ENCODE peak calls at places on chromosomes 12 and 14, in four cellular contexts. One of them, this sample, is unnamed.
A peak's percentile ranks its signal among the peaks of the same experiment; 100 is the strongest.

GRCh38 chr14:56751471-56751870 is 58.8 kb downstream of the OTX2 start:
- DNase-seq in GM12878: no peak
- DNase-seq in CD8-positive, alpha-beta T cell: no peak
- DNase-seq in right atrium auricular region: no peak
- DNase-seq in this sample: no peak

GRCh38 chr14:49579841-49580240 is 6.3 kb downstream of the RPS29 start:
- DNase-seq in CD8-positive, alpha-beta T cell: no peak
- DNase-seq in right atrium auricular region: no peak
- DNase-seq in GM12878: no peak
- DNase-seq in this sample: no peak

GRCh38 chr14:64746298-64747250 is 42.4 kb downstream of the PLEKHG3 start:
- DNase-seq in CD8-positive, alpha-beta T cell: no peak
- DNase-seq in GM12878: no peak
- DNase-seq in right atrium auricular region: no peak
- DNase-seq in this sample: no peak

GRCh38 chr12:7645395-7646177 is 20.1 kb downstream of the APOBEC1 start:
- DNase-seq in CD8-positive, alpha-beta T cell: no peak
- DNase-seq in GM12878: no peak
- DNase-seq in right atrium auricular region: no peak
- DNase-seq in this sample: peak; percentile 41

GRCh38 chr12:81378601-81379000 is 300.7 kb downstream of the ACSS3 start:
- DNase-seq in right atrium auricular region: no peak
- DNase-seq in CD8-positive, alpha-beta T cell: no peak
- DNase-seq in GM12878: no peak
- DNase-seq in this sample: no peak

GRCh38 chr12:104381721-104382480 is 74.8 kb upstream of the CHST11 start:
- DNase-seq in CD8-positive, alpha-beta T cell: peak; percentile 60
- DNase-seq in GM12878: peak; percentile 44
- DNase-seq in right atrium auricular region: peak; percentile 88
- DNase-seq in this sample: peak; percentile 84

GRCh38 chr12:53995311-53996187 is 4.4 kb upstream of the HOXC9 start:
- DNase-seq in GM12878: no peak
- DNase-seq in right atrium auricular region: no peak
- DNase-seq in CD8-positive, alpha-beta T cell: no peak
- DNase-seq in this sample: peak; percentile 40

GRCh38 chr14:96751505-96751904 is 45.7 kb upstream of the VRK1 start:
- DNase-seq in GM12878: no peak
- DNase-seq in right atrium auricular region: no peak
- DNase-seq in CD8-positive, alpha-beta T cell: no peak
- DNase-seq in this sample: no peak

GRCh38 chr14:68292467-68293334 is 473.1 kb downstream of the RAD51B start:
- DNase-seq in CD8-positive, alpha-beta T cell: no peak
- DNase-seq in right atrium auricular region: no peak
- DNase-seq in GM12878: no peak
- DNase-seq in this sample: no peak

GRCh38 chr12:76299536-76300296 is 48.5 kb downstream of the BBS10 start:
- DNase-seq in CD8-positive, alpha-beta T cell: no peak
- DNase-seq in right atrium auricular region: peak; percentile 23
- DNase-seq in GM12878: no peak
- DNase-seq in this sample: no peak

GRCh38 chr12:114391088-114391487 is 14.9 kb downstream of the TBX5 start:
- DNase-seq in CD8-positive, alpha-beta T cell: no peak
- DNase-seq in right atrium auricular region: no peak
- DNase-seq in GM12878: no peak
- DNase-seq in this sample: no peak

GRCh38 chr14:67426161-67426560 is 14.2 kb upstream of the PLEK2 start:
- DNase-seq in right atrium auricular region: no peak
- DNase-seq in GM12878: no peak
- DNase-seq in CD8-positive, alpha-beta T cell: no peak
- DNase-seq in this sample: no peak

GRCh38 chr12:105223884-105224283 is 12.1 kb downstream of the APPL2 start:
- DNase-seq in GM12878: no peak
- DNase-seq in CD8-positive, alpha-beta T cell: no peak
- DNase-seq in right atrium auricular region: no peak
- DNase-seq in this sample: no peak

GRCh38 chr14:88613552-88614010 is 50.7 kb downstream of the ZC3H14 start:
- DNase-seq in right atrium auricular region: no peak
- DNase-seq in CD8-positive, alpha-beta T cell: no peak
- DNase-seq in GM12878: no peak
- DNase-seq in this sample: peak; percentile 51

GRCh38 chr12:90174198-90174510 is 465.5 kb upstream of the ATP2B1 start:
- DNase-seq in CD8-positive, alpha-beta T cell: no peak
- DNase-seq in right atrium auricular region: no peak
- DNase-seq in GM12878: peak; percentile 2
- DNase-seq in this sample: no peak

GRCh38 chr12:2335109-2335508 is 282.3 kb downstream of the CACNA1C start:
- DNase-seq in right atrium auricular region: no peak
- DNase-seq in CD8-positive, alpha-beta T cell: no peak
- DNase-seq in GM12878: no peak
- DNase-seq in this sample: no peak

GRCh38 chr12:68235576-68235975 is 10.0 kb upstream of the IL26 start:
- DNase-seq in right atrium auricular region: no peak
- DNase-seq in GM12878: no peak
- DNase-seq in CD8-positive, alpha-beta T cell: no peak
- DNase-seq in this sample: no peak

GRCh38 chr12:45655186-45655585 is 74.3 kb upstream of the ARID2 start:
- DNase-seq in GM12878: no peak
- DNase-seq in right atrium auricular region: no peak
- DNase-seq in CD8-positive, alpha-beta T cell: peak; percentile 37
- DNase-seq in this sample: peak; percentile 16

GRCh38 chr14:75479770-75480600 is 42.3 kb upstream of the BATF start:
- DNase-seq in right atrium auricular region: no peak
- DNase-seq in GM12878: no peak
- DNase-seq in CD8-positive, alpha-beta T cell: no peak
- DNase-seq in this sample: no peak

GRCh38 chr12:123263196-123263817 is 8.3 kb downstream of the CDK2AP1 start:
- DNase-seq in CD8-positive, alpha-beta T cell: no peak
- DNase-seq in GM12878: no peak
- DNase-seq in right atrium auricular region: no peak
- DNase-seq in this sample: no peak

GRCh38 chr12:54601841-54602240 is 13.4 kb upstream of the PPP1R1A start:
- DNase-seq in GM12878: no peak
- DNase-seq in CD8-positive, alpha-beta T cell: no peak
- DNase-seq in right atrium auricular region: no peak
- DNase-seq in this sample: no peak

GRCh38 chr14:54189358-54190354 is 207.2 kb upstream of the CDKN3 start:
- DNase-seq in GM12878: no peak
- DNase-seq in right atrium auricular region: no peak
- DNase-seq in CD8-positive, alpha-beta T cell: no peak
- DNase-seq in this sample: no peak

GRCh38 chr14:55351111-55351510 is 60.5 kb downstream of the ATG14 start:
- DNase-seq in right atrium auricular region: no peak
- DNase-seq in CD8-positive, alpha-beta T cell: no peak
- DNase-seq in GM12878: no peak
- DNase-seq in this sample: no peak

GRCh38 chr14:45251912-45252311 is 1.1 kb downstream of the MIS18BP1 start:
- DNase-seq in GM12878: peak; percentile 67
- DNase-seq in CD8-positive, alpha-beta T cell: no peak
- DNase-seq in right atrium auricular region: no peak
- DNase-seq in this sample: no peak

GRCh38 chr12:105024926-105025325 is 38.8 kb downstream of the NOPCHAP1 start:
- DNase-seq in right atrium auricular region: no peak
- DNase-seq in CD8-positive, alpha-beta T cell: no peak
- DNase-seq in GM12878: no peak
- DNase-seq in this sample: no peak

GRCh38 chr14:34733245-34733644 is 18.9 kb upstream of the CFL2 start:
- DNase-seq in right atrium auricular region: no peak
- DNase-seq in GM12878: no peak
- DNase-seq in CD8-positive, alpha-beta T cell: no peak
- DNase-seq in this sample: no peak

GRCh38 chr12:75349946-75350345 is 15.5 kb downstream of the GLIPR1L1 start:
- DNase-seq in right atrium auricular region: no peak
- DNase-seq in CD8-positive, alpha-beta T cell: no peak
- DNase-seq in GM12878: no peak
- DNase-seq in this sample: no peak

GRCh38 chr14:21537088-21537424 is 10.9 kb upstream of the SALL2 start:
- DNase-seq in right atrium auricular region: no peak
- DNase-seq in CD8-positive, alpha-beta T cell: no peak
- DNase-seq in GM12878: no peak
- DNase-seq in this sample: no peak

GRCh38 chr14:21541413-21542074 is 15.4 kb upstream of the SALL2 start:
- DNase-seq in CD8-positive, alpha-beta T cell: no peak
- DNase-seq in right atrium auricular region: no peak
- DNase-seq in GM12878: no peak
- DNase-seq in this sample: no peak

GRCh38 chr14:21535545-21536394 is 9.6 kb upstream of the SALL2 start:
- DNase-seq in GM12878: no peak
- DNase-seq in right atrium auricular region: no peak
- DNase-seq in CD8-positive, alpha-beta T cell: no peak
- DNase-seq in this sample: no peak

GRCh38 chr14:21536395-21537087 is 10.4 kb upstream of the SALL2 start:
- DNase-seq in GM12878: no peak
- DNase-seq in right atrium auricular region: no peak
- DNase-seq in CD8-positive, alpha-beta T cell: no peak
- DNase-seq in this sample: no peak

DNA sequence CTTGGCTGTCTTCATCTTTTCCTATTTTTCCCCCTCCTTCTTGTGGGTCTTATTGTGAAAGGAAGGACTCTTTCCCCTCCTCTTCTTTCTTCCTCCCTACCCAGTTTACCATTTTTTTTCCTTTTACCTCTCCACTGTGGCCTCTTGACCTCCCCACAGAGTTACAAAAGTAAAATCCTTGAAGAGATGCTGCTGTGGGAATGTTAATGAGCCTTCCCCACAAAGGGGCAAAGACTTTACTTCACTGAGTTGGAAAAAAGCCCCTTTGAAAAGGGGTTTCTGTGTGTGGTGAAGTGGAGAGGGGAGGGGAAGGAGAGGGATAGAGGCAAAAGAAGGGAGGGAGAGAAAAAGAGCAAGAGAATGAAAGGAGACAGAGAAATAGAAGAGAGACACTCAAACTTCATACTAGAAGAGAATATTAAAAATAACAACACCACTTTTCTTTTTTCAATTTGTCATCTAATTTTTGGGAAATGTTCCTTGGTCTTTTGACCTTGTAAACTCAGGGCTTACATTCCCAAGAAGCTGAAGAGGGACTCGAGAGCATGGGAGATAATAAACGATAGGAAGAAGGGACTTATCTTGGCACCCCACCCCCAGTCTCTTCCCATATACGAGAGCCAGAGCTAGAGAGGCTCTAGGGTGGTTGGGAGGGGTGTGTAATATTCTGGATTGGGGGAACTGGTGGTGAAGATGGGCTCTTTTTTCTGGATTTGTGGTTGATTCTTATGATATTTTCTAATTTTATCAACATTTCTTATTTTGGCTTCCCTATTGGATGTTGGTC is 13.2 kb upstream of the SALL2 start:
- DNase-seq in right atrium auricular region: no peak
- DNase-seq in CD8-positive, alpha-beta T cell: no peak
- DNase-seq in GM12878: no peak
- DNase-seq in this sample: no peak
- H3K4me1 ChIP-seq in right atrium auricular region: no peaks in the 10 kb centered on the region
- H3K4me1 ChIP-seq in CD8-positive, alpha-beta T cell: peaks cover 5% of the 10 kb centered on the region
- H3K4me1 ChIP-seq in GM12878: no peaks in the 10 kb centered on the region
- H3K4me1 ChIP-seq in this sample: peaks cover 10% of the 10 kb centered on the region

DNA sequence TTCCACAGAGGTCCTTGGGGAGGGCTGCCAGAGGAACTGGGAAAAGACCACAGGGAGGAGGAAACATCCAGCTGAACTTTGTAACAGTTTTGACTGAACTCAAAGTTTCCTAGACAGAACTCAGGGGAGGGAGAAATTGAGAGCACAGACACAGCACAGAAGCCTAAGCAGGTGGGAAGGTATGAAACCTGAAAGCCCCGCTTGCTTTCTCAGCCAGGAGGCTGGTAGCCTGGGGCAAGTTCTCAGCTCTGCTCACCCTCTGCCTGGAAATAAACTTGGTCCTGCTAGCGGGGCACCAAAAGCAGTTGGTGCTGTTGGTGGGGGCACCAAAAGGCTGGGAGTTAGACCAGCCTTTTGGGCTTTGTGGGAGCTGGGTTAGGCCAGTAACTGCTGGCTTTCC is 25.9 kb upstream of the OR4E1 start:
- DNase-seq in GM12878: no peak
- DNase-seq in right atrium auricular region: no peak
- DNase-seq in CD8-positive, alpha-beta T cell: no peak
- DNase-seq in this sample: no peak
- H3K4me3 ChIP-seq in GM12878: no peak overlapping the region
- H3K4me3 ChIP-seq in right atrium auricular region: no peak overlapping the region
- H3K4me3 ChIP-seq in CD8-positive, alpha-beta T cell: no peak overlapping the region
- H3K4me3 ChIP-seq in this sample: no peak overlapping the region

GRCh38 chr12:93242154-93242958 is 135.4 kb upstream of the NUDT4 start:
- DNase-seq in GM12878: no peak
- DNase-seq in right atrium auricular region: no peak
- DNase-seq in CD8-positive, alpha-beta T cell: no peak
- DNase-seq in this sample: no peak
- TF ChIP-seq CTCF in GM12878: no peak
- TF ChIP-seq CTCF in right atrium auricular region: peak; percentile 25
- TF ChIP-seq CTCF in CD8-positive, alpha-beta T cell: no peak
- TF ChIP-seq CTCF in this sample: no peak

GRCh38 chr14:104802120-104802912 is 1.4 kb downstream of the ZBTB42 start:
- DNase-seq in GM12878: no peak
- DNase-seq in CD8-positive, alpha-beta T cell: no peak
- DNase-seq in right atrium auricular region: no peak
- DNase-seq in this sample: no peak

GRCh38 chr14:104801284-104802119 is 601 bp downstream of the ZBTB42 start:
- DNase-seq in right atrium auricular region: no peak
- DNase-seq in CD8-positive, alpha-beta T cell: no peak
- DNase-seq in GM12878: no peak
- DNase-seq in this sample: peak; percentile 73

GRCh38 chr14:104803916-104804371 is 3.0 kb downstream of the ZBTB42 start:
- DNase-seq in right atrium auricular region: no peak
- DNase-seq in CD8-positive, alpha-beta T cell: no peak
- DNase-seq in GM12878: no peak
- DNase-seq in this sample: no peak

GRCh38 chr14:104803280-104803915 is 2.5 kb downstream of the ZBTB42 start:
- DNase-seq in GM12878: no peak
- DNase-seq in CD8-positive, alpha-beta T cell: no peak
- DNase-seq in right atrium auricular region: no peak
- DNase-seq in this sample: no peak

GRCh38 chr14:104802913-104803184 is 1.9 kb downstream of the ZBTB42 start:
- DNase-seq in GM12878: no peak
- DNase-seq in CD8-positive, alpha-beta T cell: no peak
- DNase-seq in right atrium auricular region: no peak
- DNase-seq in this sample: no peak
- H3K4me1 ChIP-seq in GM12878: peaks cover 8% of the 10 kb centered on the region
- H3K4me1 ChIP-seq in CD8-positive, alpha-beta T cell: peaks cover 21% of the 10 kb centered on the region
- H3K4me1 ChIP-seq in right atrium auricular region: no peaks in the 10 kb centered on the region
- H3K4me1 ChIP-seq in this sample: peaks cover 61% of the 10 kb centered on the region

GRCh38 chr12:6345319-6346071 is 3.6 kb upstream of the TNFRSF1A start:
- DNase-seq in CD8-positive, alpha-beta T cell: no peak
- DNase-seq in GM12878: no peak
- DNase-seq in right atrium auricular region: peak; percentile 92
- DNase-seq in this sample: peak; percentile 68
- H3K4me3 ChIP-seq in CD8-positive, alpha-beta T cell: no peak overlapping the region
- H3K4me3 ChIP-seq in GM12878: no peak overlapping the region
- H3K4me3 ChIP-seq in right atrium auricular region: no peak overlapping the region
- H3K4me3 ChIP-seq in this sample: no peak overlapping the region

DNA sequence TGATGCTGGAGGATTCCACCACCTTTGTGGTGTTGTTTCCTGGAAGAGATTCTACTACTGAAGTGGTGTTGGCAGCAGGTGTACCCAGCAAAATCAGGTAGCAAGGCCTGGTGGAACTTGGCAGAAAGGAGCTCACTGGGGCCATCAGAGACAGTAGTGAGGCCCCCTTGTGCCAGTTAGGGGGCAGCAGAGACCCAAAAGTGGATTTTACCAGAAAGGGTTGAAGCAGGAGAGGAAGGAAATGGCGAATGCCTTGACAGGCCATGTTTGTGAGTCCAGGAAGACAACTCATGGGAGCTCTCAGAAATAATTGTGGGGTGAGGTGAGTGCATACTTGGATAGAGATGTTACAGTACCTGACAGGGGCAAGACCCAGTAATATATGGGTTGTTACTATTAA is 137.7 kb upstream of the FGD4 start:
- DNase-seq in GM12878: no peak
- DNase-seq in CD8-positive, alpha-beta T cell: no peak
- DNase-seq in right atrium auricular region: no peak
- DNase-seq in this sample: no peak
- TF ChIP-seq CTCF in GM12878: peak; percentile 27
- TF ChIP-seq CTCF in CD8-positive, alpha-beta T cell: no peak
- TF ChIP-seq CTCF in right atrium auricular region: no peak
- TF ChIP-seq CTCF in this sample: no peak

This sample was measured in body of pancreas.